ENCODE peak calls at places on chromosome 6, in four cellular contexts. O, D, L and Z are unnamed samples.

GRCh38 chr6:138973481-138974140 is 14.4 kb downstream of the REPS1 start:
- DNase-seq in D (no peak), L (no peak), O (no peak), Z (no peak)

GRCh38 chr6:132190815-132191175 is 210.5 kb downstream of the MOXD1 start:
- DNase-seq in D (no peak), O (no peak), L (no peak), Z (no peak)

GRCh38 chr6:138442663-138443062 is 38.6 kb downstream of the HEBP2 start:
- DNase-seq in D (no peak), L (no peak), O (no peak), Z (no peak)

GRCh38 chr6:11241793-11242201 is 9.3 kb upstream of the NEDD9 start:
- DNase-seq in O (no peak), D (peak), L (peak), Z (peak)

GRCh38 chr6:68229566-68229965 is 405.5 kb upstream of the ADGRB3 start:
- DNase-seq in D (no peak), O (no peak), L (no peak), Z (no peak)

GRCh38 chr6:109308018-109308492 is 74.2 kb downstream of the CD164 start:
- DNase-seq in D (peak), L (peak), O (no peak), Z (no peak)

GRCh38 chr6:7674291-7674690 is 51.6 kb upstream of the BMP6 start:
- DNase-seq in O (no peak), D (no peak), L (no peak), Z (no peak)

GRCh38 chr6:154390034-154390433 is 33.4 kb upstream of the IPCEF1 start:
- DNase-seq in O (no peak), L (no peak), D (no peak), Z (no peak)

GRCh38 chr6:146423450-146423849 is 120.2 kb upstream of the RAB32 start:
- DNase-seq in D (no peak), L (no peak), O (no peak), Z (no peak)

GRCh38 chr6:18186033-18186432 is 30.8 kb downstream of the KDM1B start:
- DNase-seq in D (no peak), L (no peak), O (no peak), Z (no peak)
- TF ChIP-seq FOXK2 in D (no peak), L (no peak), O (no peak), Z (no peak)

DNA sequence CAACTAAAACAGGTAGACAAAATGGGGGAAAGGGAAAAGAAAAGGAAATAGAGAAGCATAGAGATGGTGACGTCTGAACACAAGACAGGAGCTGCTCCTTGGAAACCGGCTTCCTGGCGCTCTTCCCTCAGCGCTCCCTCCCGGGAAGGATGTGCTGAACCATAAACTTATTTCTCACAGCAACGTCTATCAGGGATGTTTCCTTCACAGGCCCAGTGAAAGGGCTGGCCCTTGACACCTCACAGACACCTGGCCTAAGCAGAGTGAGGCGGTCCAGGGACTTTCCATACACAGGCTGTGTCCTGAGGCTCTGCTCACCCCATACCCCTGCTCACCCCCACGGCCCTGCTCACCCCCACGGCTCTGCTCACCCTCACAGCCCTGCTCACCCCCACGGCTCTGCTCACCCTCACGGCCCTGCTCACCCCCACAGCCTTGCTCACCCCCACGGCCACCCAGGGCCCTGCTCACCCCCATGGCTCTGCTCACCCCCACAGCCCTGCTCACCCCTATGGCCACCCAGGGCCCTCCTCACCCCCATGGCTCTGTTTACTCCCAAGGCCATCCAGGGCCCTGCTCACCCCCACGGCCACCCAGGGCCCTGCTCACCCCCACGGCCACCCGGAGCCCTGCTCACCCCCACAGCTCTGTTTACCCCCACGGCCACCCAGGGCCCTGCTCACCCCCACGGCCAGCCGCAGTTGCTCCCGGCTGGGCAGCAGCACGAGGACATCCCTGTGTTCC is 641 bp downstream of the FRMD1 start:
- DNase-seq in D (no peak), L (no peak), O (no peak), Z (no peak)
- TF ChIP-seq TARDBP in D (no peak), L (no peak), O (no peak), Z (no peak)

DNA sequence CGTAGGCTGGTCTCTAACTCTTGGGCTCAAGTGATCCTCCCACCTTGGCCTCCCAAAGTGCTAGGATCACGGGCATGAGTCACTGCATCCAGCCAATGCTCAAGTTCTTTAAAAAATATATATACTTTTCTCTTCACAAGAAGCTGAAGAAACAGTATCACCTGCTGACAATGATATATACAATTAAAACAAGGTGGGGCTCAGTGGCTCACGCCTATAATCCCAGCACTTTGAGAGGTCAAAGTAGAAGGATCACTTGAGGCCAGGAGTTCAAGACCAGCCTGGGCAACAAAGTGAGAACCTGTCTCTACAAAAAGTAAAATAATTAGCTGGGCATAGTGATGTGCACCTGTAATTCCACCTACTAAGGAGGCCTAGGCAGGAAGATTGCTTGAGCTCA is 36.5 kb downstream of the MBOAT1 start:
- DNase-seq in L (no peak), D (no peak), O (no peak), Z (no peak)
- TF ChIP-seq FOXK2 in L (no peak), D (no peak), O (no peak), Z (no peak)

GRCh38 chr6:148164645-148165044 is 178.0 kb upstream of the SASH1 start:
- DNase-seq in L (no peak), D (peak), O (no peak), Z (no peak)

GRCh38 chr6:148169701-148170100 is 172.9 kb upstream of the SASH1 start:
- DNase-seq in L (no peak), D (no peak), O (no peak), Z (no peak)

GRCh38 chr6:148170286-148170685 is 172.4 kb upstream of the SASH1 start:
- DNase-seq in L (no peak), D (peak), O (no peak), Z (no peak)

GRCh38 chr6:148168856-148169255 is 173.8 kb upstream of the SASH1 start:
- DNase-seq in D (no peak), L (no peak), O (no peak), Z (no peak)

DNA sequence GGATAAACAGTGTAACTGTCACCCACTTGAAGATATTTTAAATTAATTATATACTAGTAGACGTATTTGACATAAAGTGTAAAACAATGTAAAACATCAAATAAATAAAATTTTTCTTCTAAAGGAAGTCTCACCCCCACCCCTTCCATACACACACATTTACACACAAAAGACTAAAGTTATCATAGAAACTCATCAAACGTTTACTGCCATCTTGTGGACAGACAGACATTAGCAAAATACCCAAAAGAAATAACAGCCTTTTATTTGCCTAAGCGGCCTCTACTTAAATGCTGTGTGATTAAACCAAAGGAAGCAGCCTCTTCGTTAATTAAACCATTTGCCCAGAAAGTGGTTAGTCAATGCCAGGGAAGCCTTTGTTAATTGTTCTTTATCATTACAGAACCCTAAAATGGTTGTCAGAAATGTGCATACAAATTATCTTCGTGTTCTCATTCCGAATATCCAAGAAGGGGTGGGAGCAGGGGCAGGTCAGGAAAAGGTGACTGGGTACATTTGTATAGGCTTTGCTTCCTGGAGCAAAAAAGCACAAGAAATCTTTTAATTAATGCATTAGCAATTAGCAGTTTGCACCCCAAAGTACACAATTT is 176.2 kb upstream of the SASH1 start:
- DNase-seq in O (no peak), D (peak), L (peak), Z (peak)
- TF ChIP-seq TARDBP in O (no peak), D (no peak), L (no peak), Z (no peak)

DNA sequence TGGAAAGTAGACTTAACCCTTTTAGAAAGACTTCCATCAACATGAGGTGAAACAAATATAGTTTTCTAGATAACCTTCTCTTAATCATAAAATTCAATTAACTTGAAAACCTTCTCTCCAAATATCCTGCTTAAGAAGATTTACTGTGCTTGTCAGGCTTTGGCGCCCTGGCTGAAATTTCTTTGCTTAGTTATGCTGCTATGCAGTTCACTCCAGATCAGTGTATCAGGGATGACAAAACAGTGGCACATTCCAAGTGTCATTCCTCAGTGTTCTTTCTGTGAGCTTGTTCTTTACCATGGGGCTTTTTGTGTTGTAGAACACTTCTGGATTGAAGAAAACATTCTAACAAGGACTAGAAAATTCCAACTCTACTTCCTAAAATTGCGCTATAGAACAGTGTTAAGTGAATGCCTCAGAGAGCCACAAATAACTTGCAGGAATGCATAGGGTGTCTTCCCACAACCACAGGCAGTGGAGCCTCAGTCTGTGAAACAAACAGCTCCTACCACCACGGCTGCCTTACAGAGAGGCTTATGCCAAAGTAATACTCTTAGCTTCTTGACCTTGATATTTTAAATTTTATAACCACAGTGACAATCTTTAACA is 443.6 kb downstream of the CDC5L start:
- DNase-seq in O (no peak), L (no peak), D (no peak), Z (no peak)
- TF ChIP-seq FOXK2 in O (no peak), L (no peak), D (no peak), Z (no peak)

GRCh38 chr6:157364705-157365104 is 16.3 kb upstream of the ZDHHC14 start:
- DNase-seq in O (no peak), D (no peak), L (no peak), Z (no peak)
- TF ChIP-seq TARDBP in O (no peak), D (no peak), L (no peak), Z (no peak)

GRCh38 chr6:56946368-56946767 is 8.5 kb upstream of the BEND6 start:
- DNase-seq in L (no peak), O (no peak), D (no peak), Z (no peak)
- TF ChIP-seq FOXK2 in L (no peak), O (no peak), D (no peak), Z (no peak)

DNA sequence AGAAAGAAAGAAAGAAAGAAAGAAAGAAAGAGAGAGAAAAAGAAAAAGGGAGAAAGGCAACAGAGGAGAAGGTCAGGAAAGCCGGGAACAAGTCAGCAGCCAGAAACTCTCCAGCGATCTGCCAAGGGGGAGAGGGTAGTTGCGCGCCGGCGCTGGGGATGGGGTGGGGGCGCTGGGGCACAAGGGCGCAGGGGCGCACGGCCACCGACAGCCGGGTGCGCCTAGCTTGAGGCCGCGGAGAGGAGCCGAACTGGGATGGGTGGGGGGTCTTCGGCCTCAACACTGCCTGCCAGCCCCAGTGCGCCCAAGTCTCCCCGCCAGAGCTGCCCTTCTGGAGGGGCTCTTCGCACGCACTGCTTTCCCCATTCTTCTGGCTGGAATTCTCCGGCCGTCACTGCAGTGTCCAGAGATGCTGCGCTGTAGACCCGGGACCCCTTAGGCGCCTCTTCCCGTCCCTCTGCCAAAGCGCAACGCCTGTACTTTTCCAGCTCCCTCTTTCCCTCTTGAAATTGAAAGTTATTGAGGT is 429 bp upstream of the RSPO3 start:
- DNase-seq in D (no peak), L (no peak), O (no peak), Z (peak)
- TF ChIP-seq TARDBP in D (no peak), L (no peak), O (no peak), Z (no peak)

GRCh38 chr6:90197854-90198496 is 98.7 kb downstream of the BACH2 start:
- DNase-seq in O (no peak), L (peak), D (no peak), Z (no peak)
- TF ChIP-seq FOXK2 in O (no peak), L (no peak), D (no peak), Z (no peak)